ENCODE peak calls at places on chromosome 20, in ten cellular contexts. One of them, this sample, is unnamed.

GRCh38 chr20:7754102-7754501 is 186.2 kb downstream of the HAO1 start:
- DNase-seq in astrocyte of the spinal cord: peak
- DNase-seq in activated T-helper 1 cell treated with anti-CD3 and anti-CD28 coated beads, Interleukin-12 subunit alpha, Interleukin-12 subunit beta, Interleukin-2, Interleukin-4 antibody, amounts not matched to agents 30 ng/mL and 10 ng/mL and 1 ng/mL, durations not matched to agents 14 hours and 24 hours and 36 hours: no peak
- DNase-seq in Panc1: no peak
- DNase-seq in NCI-H748 treated with DMSO at 0.1 percent for 48 hours: no peak
- DNase-seq in AG08395: no peak
- DNase-seq in NCI-H1417: no peak
- DNase-seq in Right ventricle myocardium inferior: no peak
- DNase-seq in mucosa of descending colon: no peak
- DNase-seq in sciatic nerve: no peak
- DNase-seq in this sample: no peak

GRCh38 chr20:11453430-11453829 is 464.3 kb upstream of the BTBD3 start:
- DNase-seq in astrocyte of the spinal cord: peak
- DNase-seq in activated T-helper 1 cell treated with anti-CD3 and anti-CD28 coated beads, Interleukin-12 subunit alpha, Interleukin-12 subunit beta, Interleukin-2, Interleukin-4 antibody, amounts not matched to agents 30 ng/mL and 10 ng/mL and 1 ng/mL, durations not matched to agents 14 hours and 24 hours and 36 hours: no peak
- DNase-seq in Panc1: peak
- DNase-seq in NCI-H748 treated with DMSO at 0.1 percent for 48 hours: no peak
- DNase-seq in AG08395: no peak
- DNase-seq in NCI-H1417: no peak
- DNase-seq in Right ventricle myocardium inferior: no peak
- DNase-seq in mucosa of descending colon: no peak
- DNase-seq in sciatic nerve: no peak
- DNase-seq in this sample: no peak

GRCh38 chr20:297925-298754 is 770 bp downstream of the ZCCHC3 start:
- DNase-seq in astrocyte of the spinal cord: peak
- DNase-seq in activated T-helper 1 cell treated with anti-CD3 and anti-CD28 coated beads, Interleukin-12 subunit alpha, Interleukin-12 subunit beta, Interleukin-2, Interleukin-4 antibody, amounts not matched to agents 30 ng/mL and 10 ng/mL and 1 ng/mL, durations not matched to agents 14 hours and 24 hours and 36 hours: peak
- DNase-seq in Panc1: no peak
- DNase-seq in NCI-H748 treated with DMSO at 0.1 percent for 48 hours: peak
- DNase-seq in AG08395: peak
- DNase-seq in NCI-H1417: peak
- DNase-seq in Right ventricle myocardium inferior: peak
- DNase-seq in mucosa of descending colon: peak
- DNase-seq in sciatic nerve: peak
- DNase-seq in this sample: peak

GRCh38 chr20:44970243-44970757 is 4.0 kb downstream of the STK4 start:
- DNase-seq in astrocyte of the spinal cord: peak
- DNase-seq in activated T-helper 1 cell treated with anti-CD3 and anti-CD28 coated beads, Interleukin-12 subunit alpha, Interleukin-12 subunit beta, Interleukin-2, Interleukin-4 antibody, amounts not matched to agents 30 ng/mL and 10 ng/mL and 1 ng/mL, durations not matched to agents 14 hours and 24 hours and 36 hours: no peak
- DNase-seq in Panc1: no peak
- DNase-seq in NCI-H748 treated with DMSO at 0.1 percent for 48 hours: no peak
- DNase-seq in AG08395: no peak
- DNase-seq in NCI-H1417: no peak
- DNase-seq in Right ventricle myocardium inferior: no peak
- DNase-seq in mucosa of descending colon: no peak
- DNase-seq in sciatic nerve: no peak
- DNase-seq in this sample: no peak

GRCh38 chr20:7375905-7376304 is 564.4 kb downstream of the HAO1 start:
- DNase-seq in astrocyte of the spinal cord: peak
- DNase-seq in activated T-helper 1 cell treated with anti-CD3 and anti-CD28 coated beads, Interleukin-12 subunit alpha, Interleukin-12 subunit beta, Interleukin-2, Interleukin-4 antibody, amounts not matched to agents 30 ng/mL and 10 ng/mL and 1 ng/mL, durations not matched to agents 14 hours and 24 hours and 36 hours: no peak
- DNase-seq in Panc1: no peak
- DNase-seq in NCI-H748 treated with DMSO at 0.1 percent for 48 hours: no peak
- DNase-seq in AG08395: no peak
- DNase-seq in NCI-H1417: peak
- DNase-seq in Right ventricle myocardium inferior: no peak
- DNase-seq in mucosa of descending colon: no peak
- DNase-seq in sciatic nerve: no peak
- DNase-seq in this sample: no peak

GRCh38 chr20:12821249-12821648 is 187.5 kb upstream of the SPTLC3 start:
- DNase-seq in astrocyte of the spinal cord: no peak
- DNase-seq in activated T-helper 1 cell treated with anti-CD3 and anti-CD28 coated beads, Interleukin-12 subunit alpha, Interleukin-12 subunit beta, Interleukin-2, Interleukin-4 antibody, amounts not matched to agents 30 ng/mL and 10 ng/mL and 1 ng/mL, durations not matched to agents 14 hours and 24 hours and 36 hours: no peak
- DNase-seq in Panc1: no peak
- DNase-seq in NCI-H748 treated with DMSO at 0.1 percent for 48 hours: no peak
- DNase-seq in AG08395: no peak
- DNase-seq in NCI-H1417: no peak
- DNase-seq in Right ventricle myocardium inferior: no peak
- DNase-seq in mucosa of descending colon: no peak
- DNase-seq in sciatic nerve: no peak
- DNase-seq in this sample: no peak

GRCh38 chr20:40072907-40073306 is 616.1 kb downstream of the MAFB start:
- DNase-seq in astrocyte of the spinal cord: no peak
- DNase-seq in activated T-helper 1 cell treated with anti-CD3 and anti-CD28 coated beads, Interleukin-12 subunit alpha, Interleukin-12 subunit beta, Interleukin-2, Interleukin-4 antibody, amounts not matched to agents 30 ng/mL and 10 ng/mL and 1 ng/mL, durations not matched to agents 14 hours and 24 hours and 36 hours: no peak
- DNase-seq in Panc1: no peak
- DNase-seq in NCI-H748 treated with DMSO at 0.1 percent for 48 hours: no peak
- DNase-seq in AG08395: no peak
- DNase-seq in NCI-H1417: no peak
- DNase-seq in Right ventricle myocardium inferior: no peak
- DNase-seq in mucosa of descending colon: no peak
- DNase-seq in sciatic nerve: no peak
- DNase-seq in this sample: no peak

GRCh38 chr20:11235058-11235457 is 561.3 kb upstream of the JAG1 start:
- DNase-seq in astrocyte of the spinal cord: peak
- DNase-seq in activated T-helper 1 cell treated with anti-CD3 and anti-CD28 coated beads, Interleukin-12 subunit alpha, Interleukin-12 subunit beta, Interleukin-2, Interleukin-4 antibody, amounts not matched to agents 30 ng/mL and 10 ng/mL and 1 ng/mL, durations not matched to agents 14 hours and 24 hours and 36 hours: no peak
- DNase-seq in Panc1: no peak
- DNase-seq in NCI-H748 treated with DMSO at 0.1 percent for 48 hours: no peak
- DNase-seq in AG08395: peak
- DNase-seq in NCI-H1417: no peak
- DNase-seq in Right ventricle myocardium inferior: no peak
- DNase-seq in mucosa of descending colon: no peak
- DNase-seq in sciatic nerve: no peak
- DNase-seq in this sample: no peak

GRCh38 chr20:36209921-36210320 is 26.4 kb upstream of the AAR2 start:
- DNase-seq in astrocyte of the spinal cord: no peak
- DNase-seq in activated T-helper 1 cell treated with anti-CD3 and anti-CD28 coated beads, Interleukin-12 subunit alpha, Interleukin-12 subunit beta, Interleukin-2, Interleukin-4 antibody, amounts not matched to agents 30 ng/mL and 10 ng/mL and 1 ng/mL, durations not matched to agents 14 hours and 24 hours and 36 hours: no peak
- DNase-seq in Panc1: no peak
- DNase-seq in NCI-H748 treated with DMSO at 0.1 percent for 48 hours: no peak
- DNase-seq in AG08395: no peak
- DNase-seq in NCI-H1417: no peak
- DNase-seq in Right ventricle myocardium inferior: no peak
- DNase-seq in mucosa of descending colon: no peak
- DNase-seq in sciatic nerve: no peak
- DNase-seq in this sample: no peak

GRCh38 chr20:433300-433975 is 25.3 kb downstream of the RBCK1 start:
- DNase-seq in astrocyte of the spinal cord: no peak
- DNase-seq in activated T-helper 1 cell treated with anti-CD3 and anti-CD28 coated beads, Interleukin-12 subunit alpha, Interleukin-12 subunit beta, Interleukin-2, Interleukin-4 antibody, amounts not matched to agents 30 ng/mL and 10 ng/mL and 1 ng/mL, durations not matched to agents 14 hours and 24 hours and 36 hours: peak
- DNase-seq in Panc1: no peak
- DNase-seq in NCI-H748 treated with DMSO at 0.1 percent for 48 hours: no peak
- DNase-seq in AG08395: peak
- DNase-seq in NCI-H1417: no peak
- DNase-seq in Right ventricle myocardium inferior: no peak
- DNase-seq in mucosa of descending colon: no peak
- DNase-seq in sciatic nerve: peak
- DNase-seq in this sample: no peak